ENCODE peak calls at places on chromosomes 2 and 18, in four cellular contexts. F is choroid plexus epithelial cell, K is foreskin fibroblast, R is mesothelial cell of epicardium. Y is an unnamed sample.

GRCh38 chr2:241563571-241563980 is 5.0 kb downstream of the BOK start:
- DNase-seq in F (no peak), K (no peak), R (no peak), Y (no peak)

GRCh38 chr2:187502467-187502866 is 51.8 kb downstream of the TFPI start:
- DNase-seq in F (no peak), K (no peak), R (no peak), Y (no peak)

GRCh38 chr2:197805598-197806316 is 1.4 kb downstream of the PLCL1 start:
- DNase-seq in F (no peak), K (no peak), R (no peak), Y (no peak)

GRCh38 chr2:222504714-222505113 is 80.4 kb downstream of the SGPP2 start:
- DNase-seq in F (no peak), K (no peak), R (no peak), Y (no peak)

GRCh38 chr18:63974991-63975390 is 5.1 kb downstream of the SERPINB8 start:
- DNase-seq in F (peak), K (peak), R (no peak), Y (no peak)

GRCh38 chr18:71047882-71048281 is 759.0 kb downstream of the SOCS6 start:
- DNase-seq in F (no peak), K (no peak), R (no peak), Y (no peak)

GRCh38 chr2:191318729-191319078 is 73.5 kb downstream of the MYO1B start:
- DNase-seq in F (peak), K (peak), R (no peak), Y (no peak)

GRCh38 chr2:44053456-44053855 is 57.7 kb upstream of the LRPPRC start:
- DNase-seq in F (no peak), K (no peak), R (no peak), Y (no peak)

GRCh38 chr18:3931542-3932112 is 481.7 kb downstream of the TGIF1 start:
- DNase-seq in F (no peak), K (no peak), R (no peak), Y (no peak)

GRCh38 chr2:219213486-219214071 is 5.2 kb downstream of the ABCB6 start:
- DNase-seq in F (no peak), K (no peak), R (no peak), Y (no peak)

GRCh38 chr2:37325625-37326071 is 1.0 kb upstream of the PRKD3 start:
- DNase-seq in F (no peak), K (no peak), R (no peak), Y (no peak)

GRCh38 chr2:234852941-234853340 is 98.9 kb upstream of the SH3BP4 start:
- DNase-seq in F (no peak), K (no peak), R (no peak), Y (no peak)

GRCh38 chr2:179842498-179843153 is 18.8 kb downstream of the ZNF385B start:
- DNase-seq in F (peak), K (peak), R (no peak), Y (no peak)

DNA sequence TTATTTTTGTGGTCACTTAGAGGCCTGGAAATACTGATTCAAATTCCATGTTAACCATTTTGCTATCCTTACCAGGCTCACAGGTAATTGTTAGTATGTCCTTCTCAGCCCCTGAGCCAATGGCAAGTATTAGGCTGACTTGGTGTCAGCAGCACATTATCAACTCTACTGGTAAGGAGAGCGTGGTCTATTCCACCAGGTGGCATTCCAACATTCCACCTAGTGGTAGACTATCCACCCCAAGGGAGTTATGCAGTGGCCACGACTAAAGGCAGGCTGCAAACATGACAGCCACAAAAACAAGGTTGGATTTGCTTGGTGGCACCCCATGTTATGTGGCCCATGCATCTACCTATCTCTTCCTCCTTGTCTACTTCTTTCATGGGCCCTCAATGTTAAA is 31.8 kb upstream of the GCC2 start:
- DNase-seq in F (no peak), K (no peak), R (no peak), Y (no peak)
- TF ChIP-seq CTCF in F (no peak), K (no peak), R (no peak), Y (no peak)

GRCh38 chr2:60554649-60555065 is 1.2 kb upstream of the BCL11A start:
- DNase-seq in F (no peak), K (no peak), R (peak), Y (no peak)
- TF ChIP-seq CTCF in F (no peak), K (no peak), R (no peak), Y (no peak)

GRCh38 chr18:59052965-59053960 is 86.4 kb upstream of the SEC11C start:
- DNase-seq in F (peak), K (no peak), R (no peak), Y (no peak)

GRCh38 chr18:59056706-59057492 is 82.8 kb upstream of the SEC11C start:
- DNase-seq in F (peak), K (peak), R (peak), Y (peak)

GRCh38 chr18:59054892-59055291 is 84.8 kb upstream of the SEC11C start:
- DNase-seq in F (no peak), K (no peak), R (no peak), Y (no peak)

GRCh38 chr18:59057493-59057795 is 82.2 kb upstream of the SEC11C start:
- DNase-seq in F (no peak), K (no peak), R (no peak), Y (no peak)

GRCh38 chr18:59055345-59056032 is 84.2 kb upstream of the SEC11C start:
- DNase-seq in F (peak), K (peak), R (no peak), Y (no peak)
- TF ChIP-seq CTCF in F (peak), K (peak), R (no peak), Y (no peak)

GRCh38 chr18:76213996-76214395 is 281.0 kb downstream of the ZNF516 start:
- DNase-seq in F (no peak), K (no peak), R (no peak), Y (no peak)
- TF ChIP-seq CTCF in F (no peak), K (no peak), R (no peak), Y (no peak)

GRCh38 chr2:183068561-183068960 is 10.0 kb upstream of the DUSP19 start:
- DNase-seq in F (no peak), K (no peak), R (no peak), Y (no peak)
- TF ChIP-seq CTCF in F (no peak), K (no peak), R (no peak), Y (no peak)

DNA sequence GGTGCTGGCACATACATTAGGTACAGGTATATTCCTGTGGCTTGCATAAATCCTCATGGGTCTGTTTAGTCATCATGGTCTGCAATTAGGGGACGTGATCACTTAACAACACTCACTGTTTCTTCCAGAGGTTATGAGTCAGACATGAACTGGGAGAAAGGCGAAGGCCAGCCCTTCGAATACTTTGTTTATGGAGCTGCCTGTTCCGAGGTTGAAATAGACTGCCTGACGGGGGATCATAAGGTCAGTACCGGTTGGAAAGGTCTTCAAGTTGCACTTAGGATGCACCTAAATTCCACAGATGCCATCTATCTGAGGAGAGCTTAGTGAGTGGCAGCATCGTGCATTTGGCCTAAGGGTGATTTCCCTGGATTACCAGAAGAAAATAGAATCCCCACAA is 76.9 kb downstream of the AOX1 start:
- DNase-seq in F (peak), K (peak), R (no peak), Y (no peak)
- TF ChIP-seq CTCF in F (no peak), K (no peak), R (no peak), Y (no peak)

Y was measured in activated B cell treated with CpG ODN at 0.5 μM for 24 hours.